ENCODE peak calls at places on chromosomes 5 and 9, in six cellular contexts. N is NCI-H1092, J is Kasumi-1, X is small intestine, E is kidney, H is fibroblast of pulmonary artery. T is an unnamed sample.

GRCh38 chr9:120781236-120781635 is 12.0 kb downstream of the FBXW2 start:
- DNase-seq in J (no peak), H (no peak), X (no peak), E (no peak), N (no peak), T (no peak)

GRCh38 chr5:24183941-24184340 is 460.8 kb downstream of the CDH10 start:
- DNase-seq in N (no peak), X (no peak), E (no peak), H (peak), J (no peak), T (no peak)

GRCh38 chr5:73369283-73369682 is 79.3 kb downstream of the FOXD1 start:
- DNase-seq in X (no peak), H (no peak), E (no peak), N (no peak), J (no peak), T (no peak)

GRCh38 chr9:7121055-7121454 is 363.3 kb downstream of the KDM4C start:
- DNase-seq in H (no peak), E (no peak), N (no peak), J (peak), X (no peak), T (no peak)

GRCh38 chr9:81492710-81493447 is 196.5 kb downstream of the TLE1 start:
- DNase-seq in N (no peak), X (no peak), H (peak), J (no peak), E (no peak), T (peak)

GRCh38 chr5:165996484-165996883 is 2295.0 kb upstream of the WWC1 start:
- DNase-seq in E (no peak), J (no peak), N (peak), X (no peak), H (no peak), T (no peak)

GRCh38 chr5:132876020-132876759 is 2.7 kb downstream of the LEAP2 start:
- DNase-seq in H (no peak), X (no peak), J (no peak), E (no peak), N (no peak), T (no peak)

GRCh38 chr9:112158629-112159228 is 16.4 kb downstream of the SUSD1 start:
- DNase-seq in J (no peak), H (no peak), N (no peak), X (no peak), E (no peak), T (no peak)

GRCh38 chr9:20649381-20649780 is 27.1 kb upstream of the MLLT3 start:
- DNase-seq in J (no peak), E (no peak), H (peak), X (no peak), N (no peak), T (no peak)

GRCh38 chr5:139223481-139223880 is 25.3 kb upstream of the SIL1 start:
- DNase-seq in J (no peak), E (no peak), N (no peak), H (no peak), X (no peak), T (no peak)

GRCh38 chr5:76958976-76959767 is 6.3 kb downstream of the CRHBP start:
- DNase-seq in X (no peak), H (peak), J (peak), E (no peak), N (no peak), T (no peak)

GRCh38 chr9:110835859-110836271 is 167.3 kb downstream of the MUSK start:
- DNase-seq in N (no peak), E (no peak), H (no peak), X (no peak), J (no peak), T (no peak)

GRCh38 chr9:131965841-131966240 is 113.8 kb downstream of the MED27 start:
- DNase-seq in E (no peak), H (no peak), J (no peak), X (no peak), N (no peak), T (no peak)

GRCh38 chr5:16943846-16944675 is 8.0 kb upstream of the MYO10 start:
- DNase-seq in N (no peak), E (no peak), X (no peak), J (no peak), H (no peak), T (no peak)

GRCh38 chr5:65961644-65962043 is 35.3 kb downstream of the ERBIN start:
- DNase-seq in H (peak), J (no peak), N (no peak), X (no peak), E (no peak), T (no peak)

GRCh38 chr9:116087246-116087645 is 66.3 kb upstream of the PAPPA start:
- DNase-seq in N (no peak), X (no peak), J (no peak), H (peak), E (no peak), T (no peak)

T was measured in HepG2.